ENCODE peak calls at places on chromosome 1, in six cellular contexts. G is hippocampal formation, R is nephron progenitor cell, D is WTC11, E is NCI-H2029, P is A549. A is an unnamed sample.

GRCh38 chr1:22888320-22889075 is 84.2 kb downstream of the LACTBL1 start:
- DNase-seq in R (no peak), P (no peak), G (no peak), E (no peak), D (no peak), A (no peak)

GRCh38 chr1:59432531-59433439 is 135.9 kb downstream of the FGGY start:
- DNase-seq in P (peak), D (no peak), G (no peak), R (no peak), E (no peak), A (no peak)

GRCh38 chr1:231951399-231951798 is 324.8 kb downstream of the DISC1 start:
- DNase-seq in R (no peak), D (no peak), G (no peak), P (no peak), E (no peak), A (no peak)

GRCh38 chr1:19661721-19662228 is 2.9 kb upstream of the HTR6 start:
- DNase-seq in E (peak), D (no peak), G (no peak), P (peak), R (no peak), A (no peak)

GRCh38 chr1:43908858-43909257 is 24.7 kb upstream of the ARTN start:
- DNase-seq in R (no peak), E (no peak), D (no peak), G (no peak), P (no peak), A (no peak)

GRCh38 chr1:17615157-17615556 is 75.7 kb downstream of the ARHGEF10L start:
- DNase-seq in G (peak), D (no peak), E (no peak), P (no peak), R (no peak), A (peak)

GRCh38 chr1:85654066-85654782 is 54.0 kb downstream of the ZNHIT6 start:
- DNase-seq in G (no peak), R (no peak), P (no peak), D (no peak), E (no peak), A (no peak)

GRCh38 chr1:171948491-171948890 is 107.2 kb downstream of the DNM3 start:
- DNase-seq in R (no peak), P (no peak), E (no peak), D (no peak), G (no peak), A (no peak)

GRCh38 chr1:151809625-151810556 is 4.7 kb upstream of the LINGO4 start:
- DNase-seq in E (no peak), G (no peak), D (no peak), P (no peak), R (no peak), A (no peak)

GRCh38 chr1:183958958-183959357 is 78.6 kb downstream of the COLGALT2 start:
- DNase-seq in P (no peak), D (no peak), R (no peak), E (no peak), G (no peak), A (no peak)

GRCh38 chr1:180926164-180926981 is 13.7 kb downstream of the KIAA1614 start:
- DNase-seq in E (peak), G (peak), R (peak), D (no peak), P (no peak), A (peak)

GRCh38 chr1:24191860-24192259 is 4.8 kb upstream of the IFNLR1 start:
- DNase-seq in R (no peak), D (no peak), G (no peak), P (peak), E (no peak), A (no peak)

GRCh38 chr1:171754381-171754705 is 12.5 kb upstream of the VAMP4 start:
- DNase-seq in P (no peak), R (no peak), D (no peak), G (no peak), E (no peak), A (no peak)

GRCh38 chr1:66733348-66734017 is 18.8 kb upstream of the DYNLT5 start:
- DNase-seq in R (no peak), G (no peak), E (no peak), D (no peak), P (peak), A (no peak)